ENCODE peak calls at places on chromosomes 12 and 14, in seven cellular contexts. A, D, U, R, P, B and K are unnamed samples.

GRCh38 chr12:89368386-89368785 is 16.1 kb upstream of the DUSP6 start:
- DNase-seq in A (no peak), D (no peak), U (no peak), R (no peak), P (no peak), B (no peak), K (no peak)

GRCh38 chr14:53032161-53032803 is 81.4 kb upstream of the FERMT2 start:
- DNase-seq in A (peak; percentile 69), D (peak; percentile 96), U (no peak), R (peak; percentile 94), P (peak; percentile 68), B (no peak), K (no peak)

GRCh38 chr12:47236109-47236714 is 156.5 kb upstream of the AMIGO2 start:
- DNase-seq in A (no peak), D (peak; percentile 91), U (no peak), R (peak; percentile 91), P (peak; percentile 78), B (no peak), K (no peak)

GRCh38 chr12:77923882-77924281 is 93.2 kb downstream of the NAV3 start:
- DNase-seq in A (no peak), D (no peak), U (no peak), R (no peak), P (no peak), B (no peak), K (no peak)

GRCh38 chr12:106885026-106885425 is 70.7 kb upstream of the TMEM263 start:
- DNase-seq in A (no peak), D (no peak), U (no peak), R (no peak), P (no peak), B (no peak), K (no peak)

GRCh38 chr12:122399592-122400373 is 22.7 kb downstream of the CLIP1 start:
- DNase-seq in A (peak; percentile 91), D (peak; percentile 96), U (peak; percentile 90), R (peak; percentile 96), P (peak; percentile 85), B (peak; percentile 88), K (peak; percentile 54)

GRCh38 chr12:106773945-106774807 is at the start of gene RIC8B:
- DNase-seq in A (peak; percentile 98), D (peak; percentile 99), U (peak; percentile 100), R (peak; percentile 99), P (peak; percentile 99), B (peak; percentile 98), K (peak; percentile 93)

GRCh38 chr12:132886529-132887477 is 602 bp downstream of the CHFR start:
- DNase-seq in A (peak; percentile 6), D (no peak), U (no peak), R (peak; percentile 21), P (peak; percentile 30), B (no peak), K (peak; percentile 36)